ENCODE peak calls at places on chromosomes 11 and 22, in four cellular contexts. T, P, I and A are unnamed samples.

GRCh38 chr11:28107331-28107725 is 628 bp downstream of the KIF18A start:
- DNase-seq in T (no peak), I (no peak), P (no peak), A (peak; percentile 19)

GRCh38 chr22:38868886-38869381 is 3.1 kb downstream of the CBX6 start:
- DNase-seq in T (peak; percentile 72), I (peak; percentile 90), P (no peak), A (peak; percentile 53)

GRCh38 chr22:23256986-23257888 is 76.9 kb downstream of the BCR start:
- DNase-seq in P (no peak), I (no peak), T (peak; percentile 62), A (peak; percentile 68)

GRCh38 chr11:123065634-123066033 is 3.7 kb upstream of the HSPA8 start:
- DNase-seq in T (peak; percentile 64), I (no peak), P (no peak), A (peak; percentile 58)

GRCh38 chr11:70547821-70548670 is 149.7 kb downstream of the CTTN start:
- DNase-seq in T (no peak), I (no peak), P (no peak), A (no peak)

GRCh38 chr11:37502202-37502601 is 904.2 kb upstream of the RAG2 start:
- DNase-seq in P (no peak), T (peak; percentile 14), I (no peak), A (no peak)

GRCh38 chr11:47152953-47153950 is 23.4 kb downstream of the ARFGAP2 start:
- DNase-seq in T (peak; percentile 88), P (peak; percentile 39), I (peak; percentile 82), A (peak; percentile 88)

GRCh38 chr11:64074239-64074638 is 38.5 kb downstream of the FLRT1 start:
- DNase-seq in I (peak; percentile 86), P (no peak), T (peak; percentile 50), A (no peak)

GRCh38 chr11:120235024-120235628 is 4.8 kb upstream of the POU2F3 start:
- DNase-seq in P (no peak), I (peak; percentile 86), T (peak; percentile 66), A (peak; percentile 45)

GRCh38 chr11:70892889-70893288 is 359.5 kb downstream of the SHANK2 start:
- DNase-seq in T (no peak), I (peak; percentile 16), P (no peak), A (no peak)

GRCh38 chr22:38882480-38882879 is 10.5 kb upstream of the CBX6 start:
- DNase-seq in T (peak; percentile 71), P (no peak), I (no peak), A (peak; percentile 16)

GRCh38 chr11:118560806-118561205 is 4.9 kb downstream of the IFT46 start:
- DNase-seq in P (no peak), T (no peak), I (no peak), A (no peak)

GRCh38 chr11:43830928-43831440 is 49.6 kb upstream of the ALKBH3 start:
- DNase-seq in I (no peak), T (peak; percentile 94), P (peak; percentile 100), A (peak; percentile 99)

GRCh38 chr11:103631841-103632240 is 404.6 kb upstream of the DDI1 start:
- DNase-seq in T (no peak), I (no peak), P (no peak), A (no peak)

GRCh38 chr11:75667268-75667830 is 1.5 kb downstream of the MAP6 start:
- DNase-seq in P (no peak), T (no peak), I (peak; percentile 77), A (peak; percentile 34)

GRCh38 chr11:116852261-116853125 is 15.1 kb upstream of the APOA1 start:
- DNase-seq in I (no peak), P (peak; percentile 49), T (peak; percentile 66), A (no peak)

GRCh38 chr22:40364431-40364830 is 6.0 kb upstream of the SGSM3 start:
- DNase-seq in I (no peak), P (no peak), T (no peak), A (no peak)

GRCh38 chr22:50085211-50085999 is at the start of gene MLC1:
- DNase-seq in T (peak; percentile 85), P (peak; percentile 83), I (no peak), A (no peak)

GRCh38 chr11:64357904-64358535 is 942 bp upstream of the RPS6KA4 start:
- DNase-seq in T (peak; percentile 19), P (no peak), I (no peak), A (no peak)

GRCh38 chr11:27839226-27839913 is 139.1 kb upstream of the BDNF start:
- DNase-seq in T (peak; percentile 44), P (peak; percentile 19), I (no peak), A (peak; percentile 67)

GRCh38 chr11:27913650-27914049 is 194.3 kb downstream of the KIF18A start:
- DNase-seq in T (peak; percentile 34), I (no peak), P (peak; percentile 75), A (no peak)

GRCh38 chr11:76217653-76218160 is 11.4 kb upstream of the WNT11 start:
- DNase-seq in P (no peak), T (no peak), I (no peak), A (no peak)

GRCh38 chr22:35684270-35684700 is 33.4 kb upstream of the APOL5 start:
- DNase-seq in P (no peak), T (peak; percentile 77), I (no peak), A (peak; percentile 63)

GRCh38 chr22:48490513-48491411 is 1336.9 kb downstream of the BRD1 start:
- DNase-seq in T (no peak), P (no peak), I (peak; percentile 63), A (no peak)
- TF ChIP-seq CTCF in T (no peak), P (no peak), I (no peak), A (no peak)

DNA sequence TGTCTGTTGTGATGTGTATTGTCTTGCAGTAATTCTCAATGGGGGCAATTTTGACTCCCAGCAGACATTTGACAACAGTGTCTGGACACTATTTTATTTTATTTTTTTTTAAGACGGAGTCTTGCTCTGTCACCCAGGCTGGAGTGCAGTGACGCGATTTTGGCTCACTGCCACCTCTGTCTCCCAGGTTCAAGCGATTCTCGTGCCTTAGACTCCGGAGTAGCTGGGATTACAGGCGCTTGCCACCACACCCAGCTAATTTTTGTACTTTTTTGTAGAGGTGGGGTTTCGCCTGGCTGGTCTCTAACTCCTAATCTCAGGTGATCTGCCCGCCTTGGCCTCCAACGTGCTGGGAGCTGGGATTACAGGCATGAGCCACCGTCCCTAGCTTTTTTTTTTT is 1.4 kb downstream of the RPS6KB2 start:
- DNase-seq in I (no peak), T (no peak), P (no peak), A (no peak)
- H3K4me3 ChIP-seq in I (no peak overlapping the region), T (peak overlapping the region; percentile 95), P (no peak overlapping the region), A (no peak overlapping the region)

GRCh38 chr22:25880524-25880923 is 138.5 kb downstream of the MYO18B start:
- DNase-seq in P (no peak), I (no peak), T (no peak), A (no peak)
- TF ChIP-seq CTCF in P (no peak), I (no peak), T (no peak), A (no peak)

GRCh38 chr11:67356551-67356866 is 3.2 kb upstream of the POLD4 start:
- DNase-seq in T (no peak), P (no peak), I (no peak), A (no peak)

GRCh38 chr11:67355023-67355793 is 1.9 kb upstream of the POLD4 start:
- DNase-seq in T (no peak), P (no peak), I (no peak), A (no peak)

GRCh38 chr11:67354314-67355022 is 1.1 kb upstream of the POLD4 start:
- DNase-seq in P (peak; percentile 94), I (no peak), T (peak; percentile 96), A (peak; percentile 91)

GRCh38 chr11:67356867-67357561 is 3.7 kb upstream of the POLD4 start:
- DNase-seq in P (peak; percentile 57), I (peak; percentile 79), T (peak; percentile 86), A (peak; percentile 72)

GRCh38 chr11:67355794-67356550 is 2.6 kb upstream of the POLD4 start:
- DNase-seq in T (no peak), P (no peak), I (peak; percentile 47), A (no peak)
- H3K4me3 ChIP-seq in T (no peak overlapping the region), P (no peak overlapping the region), I (no peak overlapping the region), A (no peak overlapping the region)